ENCODE peak calls at places on chromosomes 1 and 21, in ten cellular contexts. I is B cell, R is K562, U is OCI-LY7, G is progenitor cell of endocrine pancreas, F is omental fat pad, X is tibial artery, M is Caco-2, T is stomach, P is kidney. L is an unnamed sample.

GRCh38 chr1:53288247-53289049 is 39.4 kb downstream of the LRP8 start:
- DNase-seq in I (no peak), R (no peak), U (no peak), G (no peak), F (no peak), X (no peak), M (no peak), T (no peak), P (no peak), L (no peak)

GRCh38 chr1:53367503-53368313 is 39.8 kb upstream of the LRP8 start:
- DNase-seq in I (peak; percentile 74), R (peak; percentile 79), U (peak; percentile 82), G (no peak), F (no peak), X (peak; percentile 30), M (no peak), T (peak; percentile 23), P (peak; percentile 37), L (peak; percentile 80)

GRCh38 chr1:44594871-44595735 is 79.2 kb downstream of the TMEM53 start:
- DNase-seq in I (peak; percentile 83), R (peak; percentile 84), U (peak; percentile 67), G (peak; percentile 90), F (peak; percentile 88), X (peak; percentile 69), M (peak; percentile 84), T (peak; percentile 84), P (peak; percentile 89), L (peak; percentile 93)

GRCh38 chr21:29034678-29035077 is 10.2 kb downstream of the USP16 start:
- DNase-seq in I (no peak), R (no peak), U (no peak), G (no peak), F (no peak), X (no peak), M (no peak), T (no peak), P (no peak), L (no peak)

GRCh38 chr1:218294531-218294930 is 9.4 kb downstream of the RRP15 start:
- DNase-seq in I (no peak), R (no peak), U (no peak), G (no peak), F (no peak), X (no peak), M (no peak), T (no peak), P (no peak), L (no peak)

GRCh38 chr1:24558902-24559791 is 3.3 kb downstream of the NCMAP start:
- DNase-seq in I (no peak), R (no peak), U (no peak), G (no peak), F (no peak), X (peak; percentile 44), M (no peak), T (peak; percentile 75), P (peak; percentile 87), L (no peak)

GRCh38 chr1:208159542-208160258 is 84.5 kb downstream of the PLXNA2 start:
- DNase-seq in I (no peak), R (peak; percentile 30), U (no peak), G (no peak), F (no peak), X (no peak), M (no peak), T (peak; percentile 53), P (no peak), L (no peak)

GRCh38 chr1:20359451-20360330 is 69.0 kb downstream of the VWA5B1 start:
- DNase-seq in I (no peak), R (no peak), U (peak; percentile 82), G (no peak), F (no peak), X (no peak), M (no peak), T (peak; percentile 40), P (no peak), L (no peak)

GRCh38 chr1:213066363-213066762 is 15.3 kb downstream of the RPS6KC1 start:
- DNase-seq in I (no peak), R (no peak), U (no peak), G (no peak), F (no peak), X (no peak), M (no peak), T (no peak), P (no peak), L (no peak)

GRCh38 chr1:68623700-68624099 is 126.8 kb upstream of the DEPDC1 start:
- DNase-seq in I (no peak), R (no peak), U (no peak), G (no peak), F (no peak), X (no peak), M (no peak), T (no peak), P (no peak), L (no peak)

GRCh38 chr1:68624233-68624632 is 127.4 kb upstream of the DEPDC1 start:
- DNase-seq in I (no peak), R (no peak), U (no peak), G (no peak), F (no peak), X (no peak), M (no peak), T (no peak), P (no peak), L (no peak)

GRCh38 chr1:68620575-68620974 is 123.7 kb upstream of the DEPDC1 start:
- DNase-seq in I (no peak), R (peak; percentile 5), U (peak; percentile 8), G (no peak), F (no peak), X (no peak), M (no peak), T (no peak), P (no peak), L (no peak)

GRCh38 chr1:68625636-68626035 is 128.8 kb upstream of the DEPDC1 start:
- DNase-seq in I (no peak), R (no peak), U (no peak), G (no peak), F (no peak), X (no peak), M (no peak), T (no peak), P (no peak), L (no peak)
- TF ChIP-seq CTCF in I (no peak), R (no peak), U (no peak), G (no peak), F (no peak), X (no peak), M (no peak), T (no peak), P (no peak), L (no peak)

GRCh38 chr1:70112838-70113237 is 92.5 kb downstream of the LRRC40 start:
- DNase-seq in I (no peak), R (peak; percentile 28), U (no peak), G (no peak), F (no peak), X (no peak), M (no peak), T (no peak), P (no peak), L (no peak)
- TF ChIP-seq CTCF in I (no peak), R (peak; percentile 70), U (peak; percentile 68), G (no peak), F (no peak), X (no peak), M (no peak), T (no peak), P (no peak), L (peak; percentile 9)

GRCh38 chr1:115040501-115040900 is 10.9 kb downstream of the TSHB start:
- DNase-seq in I (no peak), R (peak; percentile 7), U (no peak), G (no peak), F (no peak), X (no peak), M (no peak), T (no peak), P (no peak), L (no peak)
- TF ChIP-seq CTCF in I (no peak), R (no peak), U (peak; percentile 44), G (peak; percentile 16), F (no peak), X (no peak), M (no peak), T (no peak), P (no peak), L (no peak)

DNA sequence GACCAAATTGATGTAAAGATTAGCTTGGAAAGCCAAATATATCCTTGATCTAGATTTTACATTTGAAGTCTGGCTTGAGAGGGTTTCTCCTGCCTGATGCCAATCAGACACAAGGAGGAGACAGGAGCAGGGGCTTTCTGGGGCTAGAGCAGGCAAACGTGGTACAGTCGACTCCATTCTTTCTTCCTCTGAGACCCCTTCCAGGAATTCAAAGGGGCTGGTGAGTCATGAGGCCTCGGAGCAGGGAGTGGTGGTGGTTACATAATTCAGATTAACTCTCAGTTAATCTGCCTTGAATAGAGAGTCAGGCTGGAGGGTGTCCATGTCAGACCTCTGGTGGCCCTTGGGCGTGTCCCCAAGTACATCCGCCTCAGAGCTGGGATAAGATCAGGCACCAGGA is 4.8 kb downstream of the AJAP1 start:
- DNase-seq in I (no peak), R (no peak), U (no peak), G (no peak), F (no peak), X (no peak), M (no peak), T (no peak), P (no peak), L (no peak)
- TF ChIP-seq CTCF in I (no peak), R (no peak), U (no peak), G (no peak), F (no peak), X (no peak), M (no peak), T (no peak), P (no peak), L (no peak)